ENCODE peak calls at places on chromosome 5, in six cellular contexts. One of them, this sample, is unnamed.

GRCh38 chr5:120599576-120599975 is 135.5 kb downstream of the PRR16 start:
- DNase-seq in IMR-90: peak
- DNase-seq in H1: no peak
- DNase-seq in mesendoderm: no peak
- DNase-seq in neuronal stem cell: no peak
- DNase-seq in mesenchymal stem cell: peak
- DNase-seq in this sample: no peak

GRCh38 chr5:36573441-36573840 is 33.0 kb upstream of the SLC1A3 start:
- DNase-seq in mesendoderm: peak
- DNase-seq in mesenchymal stem cell: peak
- DNase-seq in IMR-90: peak
- DNase-seq in H1: no peak
- DNase-seq in neuronal stem cell: no peak
- DNase-seq in this sample: no peak

GRCh38 chr5:145345883-145346282 is 489.3 kb downstream of the PRELID2 start:
- DNase-seq in IMR-90: peak
- DNase-seq in mesenchymal stem cell: peak
- DNase-seq in mesendoderm: no peak
- DNase-seq in neuronal stem cell: no peak
- DNase-seq in H1: no peak
- DNase-seq in this sample: no peak

GRCh38 chr5:13865317-13865716 is 79.2 kb downstream of the DNAH5 start:
- DNase-seq in IMR-90: peak
- DNase-seq in mesendoderm: no peak
- DNase-seq in neuronal stem cell: no peak
- DNase-seq in H1: no peak
- DNase-seq in mesenchymal stem cell: no peak
- DNase-seq in this sample: no peak

GRCh38 chr5:111146053-111146452 is 53.9 kb downstream of the WDR36 start:
- DNase-seq in H1: no peak
- DNase-seq in mesendoderm: no peak
- DNase-seq in neuronal stem cell: no peak
- DNase-seq in mesenchymal stem cell: no peak
- DNase-seq in IMR-90: no peak
- DNase-seq in this sample: no peak

GRCh38 chr5:59923465-59923864 is 29.9 kb upstream of the PDE4D start:
- DNase-seq in neuronal stem cell: no peak
- DNase-seq in H1: no peak
- DNase-seq in mesendoderm: peak
- DNase-seq in mesenchymal stem cell: peak
- DNase-seq in IMR-90: peak
- DNase-seq in this sample: no peak

GRCh38 chr5:10427201-10427600 is 14.5 kb upstream of the ROPN1L start:
- DNase-seq in mesendoderm: no peak
- DNase-seq in mesenchymal stem cell: no peak
- DNase-seq in IMR-90: no peak
- DNase-seq in H1: no peak
- DNase-seq in neuronal stem cell: no peak
- DNase-seq in this sample: no peak

GRCh38 chr5:76746677-76747076 is 30.8 kb downstream of the F2R start:
- DNase-seq in H1: no peak
- DNase-seq in mesendoderm: no peak
- DNase-seq in neuronal stem cell: no peak
- DNase-seq in mesenchymal stem cell: no peak
- DNase-seq in IMR-90: no peak
- DNase-seq in this sample: no peak

GRCh38 chr5:109704255-109704952 is 14.7 kb downstream of the MAN2A1 start:
- DNase-seq in mesenchymal stem cell: no peak
- DNase-seq in IMR-90: no peak
- DNase-seq in neuronal stem cell: no peak
- DNase-seq in H1: no peak
- DNase-seq in mesendoderm: no peak
- DNase-seq in this sample: no peak
- H3K23ac ChIP-seq in mesenchymal stem cell: no peak
- H3K23ac ChIP-seq in IMR-90: no peak
- H3K23ac ChIP-seq in neuronal stem cell: no peak
- H3K23ac ChIP-seq in H1: no peak
- H3K23ac ChIP-seq in mesendoderm: no peak
- H3K23ac ChIP-seq in this sample: no peak

GRCh38 chr5:150142189-150142788 is 13.4 kb downstream of the PDGFRB start:
- DNase-seq in neuronal stem cell: no peak
- DNase-seq in H1: no peak
- DNase-seq in IMR-90: peak
- DNase-seq in mesenchymal stem cell: peak
- DNase-seq in mesendoderm: no peak
- DNase-seq in this sample: no peak
- H2BK120ac ChIP-seq in neuronal stem cell: no peak
- H2BK120ac ChIP-seq in H1: no peak
- H2BK120ac ChIP-seq in IMR-90: peak
- H2BK120ac ChIP-seq in mesenchymal stem cell: peak
- H2BK120ac ChIP-seq in mesendoderm: no peak
- H2BK120ac ChIP-seq in this sample: no peak

GRCh38 chr5:134069553-134069952 is 44.9 kb upstream of the TCF7 start:
- DNase-seq in IMR-90: no peak
- DNase-seq in mesendoderm: peak
- DNase-seq in neuronal stem cell: no peak
- DNase-seq in mesenchymal stem cell: no peak
- DNase-seq in H1: no peak
- DNase-seq in this sample: no peak
- H3K23ac ChIP-seq in IMR-90: no peak
- H3K23ac ChIP-seq in mesendoderm: no peak
- H3K23ac ChIP-seq in neuronal stem cell: no peak
- H3K23ac ChIP-seq in mesenchymal stem cell: no peak
- H3K23ac ChIP-seq in H1: no peak
- H3K23ac ChIP-seq in this sample: no peak

GRCh38 chr5:133738271-133738670 is 125.9 kb upstream of the FSTL4 start:
- DNase-seq in mesendoderm: no peak
- DNase-seq in mesenchymal stem cell: no peak
- DNase-seq in neuronal stem cell: no peak
- DNase-seq in IMR-90: no peak
- DNase-seq in H1: no peak
- DNase-seq in this sample: no peak
- H2BK120ac ChIP-seq in mesendoderm: no peak
- H2BK120ac ChIP-seq in mesenchymal stem cell: no peak
- H2BK120ac ChIP-seq in neuronal stem cell: no peak
- H2BK120ac ChIP-seq in IMR-90: no peak
- H2BK120ac ChIP-seq in H1: no peak
- H2BK120ac ChIP-seq in this sample: no peak

GRCh38 chr5:1042626-1043025 is 34.0 kb downstream of the NKD2 start:
- DNase-seq in H1: no peak
- DNase-seq in mesendoderm: no peak
- DNase-seq in neuronal stem cell: no peak
- DNase-seq in mesenchymal stem cell: no peak
- DNase-seq in IMR-90: no peak
- DNase-seq in this sample: no peak
- H3K23ac ChIP-seq in H1: no peak
- H3K23ac ChIP-seq in mesendoderm: no peak
- H3K23ac ChIP-seq in neuronal stem cell: no peak
- H3K23ac ChIP-seq in mesenchymal stem cell: no peak
- H3K23ac ChIP-seq in IMR-90: no peak
- H3K23ac ChIP-seq in this sample: no peak

GRCh38 chr5:131634666-131634995 is 398 bp downstream of the RAPGEF6 start:
- DNase-seq in neuronal stem cell: peak
- DNase-seq in mesenchymal stem cell: peak
- DNase-seq in IMR-90: peak
- DNase-seq in H1: peak
- DNase-seq in mesendoderm: peak
- DNase-seq in this sample: peak
- H2BK120ac ChIP-seq in neuronal stem cell: no peak
- H2BK120ac ChIP-seq in mesenchymal stem cell: no peak
- H2BK120ac ChIP-seq in IMR-90: peak
- H2BK120ac ChIP-seq in H1: no peak
- H2BK120ac ChIP-seq in mesendoderm: no peak
- H2BK120ac ChIP-seq in this sample: no peak

This sample was measured in H9.